ENCODE peak calls at places on chromosomes 6 and 20, in five cellular contexts. One of them, this sample, is unnamed. For H3K4me1, the result is how much of the 10 kb centered on the place peaks cover.

GRCh38 chr6:39335780-39336541 is 13.5 kb upstream of the KCNK16 start:
- DNase-seq in H9: no peak
- DNase-seq in testis: no peak
- DNase-seq in BE2C: no peak
- DNase-seq in A549: no peak
- DNase-seq in this sample: no peak

GRCh38 chr20:36309643-36310042 is 3.5 kb downstream of the DLGAP4 start:
- DNase-seq in H9: no peak
- DNase-seq in testis: no peak
- DNase-seq in BE2C: no peak
- DNase-seq in A549: no peak
- DNase-seq in this sample: no peak

GRCh38 chr20:38387953-38388352 is 41.7 kb downstream of the LBP start:
- DNase-seq in H9: no peak
- DNase-seq in testis: no peak
- DNase-seq in BE2C: no peak
- DNase-seq in A549: no peak
- DNase-seq in this sample: no peak

GRCh38 chr20:10501377-10501776 is 66.3 kb downstream of the SLX4IP start:
- DNase-seq in H9: no peak
- DNase-seq in testis: peak
- DNase-seq in BE2C: no peak
- DNase-seq in A549: no peak
- DNase-seq in this sample: no peak

GRCh38 chr6:912871-913663 is 220.1 kb upstream of the EXOC2 start:
- DNase-seq in H9: peak
- DNase-seq in testis: peak
- DNase-seq in BE2C: no peak
- DNase-seq in A549: no peak
- DNase-seq in this sample: no peak

GRCh38 chr20:55678126-55678525 is 327.2 kb downstream of the CBLN4 start:
- DNase-seq in H9: no peak
- DNase-seq in testis: no peak
- DNase-seq in BE2C: peak
- DNase-seq in A549: no peak
- DNase-seq in this sample: no peak

GRCh38 chr6:114096553-114097172 is 125.7 kb upstream of the HDAC2 start:
- DNase-seq in H9: no peak
- DNase-seq in testis: peak
- DNase-seq in BE2C: peak
- DNase-seq in A549: peak
- DNase-seq in this sample: no peak

GRCh38 chr6:54114991-54115390 is 3.7 kb downstream of the MLIP start:
- DNase-seq in H9: no peak
- DNase-seq in testis: no peak
- DNase-seq in BE2C: no peak
- DNase-seq in A549: no peak
- DNase-seq in this sample: no peak

GRCh38 chr20:17969884-17970409 is 1.1 kb downstream of the MGME1 start:
- DNase-seq in H9: no peak
- DNase-seq in testis: peak
- DNase-seq in BE2C: no peak
- DNase-seq in A549: peak
- DNase-seq in this sample: peak
- H3K4me1 ChIP-seq in H9: under half
- H3K4me1 ChIP-seq in testis: under half
- H3K4me1 ChIP-seq in BE2C: under half
- H3K4me1 ChIP-seq in A549: under half
- H3K4me1 ChIP-seq in this sample: under half

GRCh38 chr20:32663704-32664351 is 9.9 kb downstream of the C20orf203 start:
- DNase-seq in H9: no peak
- DNase-seq in testis: no peak
- DNase-seq in BE2C: no peak
- DNase-seq in A549: no peak
- DNase-seq in this sample: no peak

GRCh38 chr20:32661820-32662528 is 11.8 kb downstream of the C20orf203 start:
- DNase-seq in H9: no peak
- DNase-seq in testis: no peak
- DNase-seq in BE2C: no peak
- DNase-seq in A549: no peak
- DNase-seq in this sample: no peak

GRCh38 chr20:32670773-32671455 is 2.8 kb downstream of the C20orf203 start:
- DNase-seq in H9: no peak
- DNase-seq in testis: no peak
- DNase-seq in BE2C: no peak
- DNase-seq in A549: no peak
- DNase-seq in this sample: no peak

GRCh38 chr20:32664352-32665159 is 9.2 kb downstream of the C20orf203 start:
- DNase-seq in H9: no peak
- DNase-seq in testis: peak
- DNase-seq in BE2C: no peak
- DNase-seq in A549: no peak
- DNase-seq in this sample: no peak

DNA sequence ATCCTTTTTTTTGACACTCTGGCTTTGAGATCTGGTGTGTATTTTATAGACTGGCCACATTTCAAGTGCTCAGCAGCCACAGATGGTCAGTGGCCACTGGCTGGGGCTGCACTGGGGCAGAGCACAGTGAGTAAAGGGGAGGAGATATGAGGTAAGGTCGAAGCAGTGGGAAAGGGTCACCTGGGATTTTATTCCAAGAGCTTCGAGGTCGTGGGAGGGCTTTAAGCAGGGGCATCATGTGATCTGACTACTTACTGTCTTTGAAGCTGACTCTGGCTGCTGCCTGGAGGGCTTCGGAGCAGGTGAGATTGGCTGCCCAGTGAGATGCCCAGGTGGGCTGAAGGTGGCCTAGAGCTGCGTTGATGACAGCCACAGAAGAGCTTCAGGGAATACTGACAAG is 6.7 kb downstream of the C20orf203 start:
- DNase-seq in H9: no peak
- DNase-seq in testis: no peak
- DNase-seq in BE2C: no peak
- DNase-seq in A549: no peak
- DNase-seq in this sample: no peak
- H3K4me1 ChIP-seq in H9: under half
- H3K4me1 ChIP-seq in testis: under half
- H3K4me1 ChIP-seq in BE2C: under half
- H3K4me1 ChIP-seq in A549: under half
- H3K4me1 ChIP-seq in this sample: under half

DNA sequence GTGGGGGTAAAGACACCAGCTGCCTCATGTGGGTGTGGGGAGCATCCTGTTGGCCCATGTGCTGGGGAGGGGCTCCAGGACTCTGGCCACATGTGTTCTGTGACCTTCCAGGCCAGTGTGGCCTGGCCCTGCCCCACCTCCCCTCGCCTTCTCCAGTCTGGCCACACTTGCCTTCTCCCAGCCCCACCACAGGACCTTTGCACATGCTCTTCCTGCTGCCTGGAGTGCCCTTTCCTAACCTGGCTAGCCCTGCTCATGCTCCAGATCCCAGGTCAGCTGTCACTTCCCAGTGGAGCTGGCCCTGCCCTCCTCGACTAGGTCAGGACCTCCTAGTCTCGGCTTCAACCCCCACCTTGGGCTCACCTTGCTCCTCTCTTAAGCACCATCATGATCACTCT is 183.8 kb downstream of the CDH4 start:
- DNase-seq in H9: no peak
- DNase-seq in testis: no peak
- DNase-seq in BE2C: no peak
- DNase-seq in A549: no peak
- DNase-seq in this sample: no peak
- H3K4me1 ChIP-seq in H9: under half
- H3K4me1 ChIP-seq in testis: under half
- H3K4me1 ChIP-seq in BE2C: under half
- H3K4me1 ChIP-seq in A549: under half
- H3K4me1 ChIP-seq in this sample: under half

DNA sequence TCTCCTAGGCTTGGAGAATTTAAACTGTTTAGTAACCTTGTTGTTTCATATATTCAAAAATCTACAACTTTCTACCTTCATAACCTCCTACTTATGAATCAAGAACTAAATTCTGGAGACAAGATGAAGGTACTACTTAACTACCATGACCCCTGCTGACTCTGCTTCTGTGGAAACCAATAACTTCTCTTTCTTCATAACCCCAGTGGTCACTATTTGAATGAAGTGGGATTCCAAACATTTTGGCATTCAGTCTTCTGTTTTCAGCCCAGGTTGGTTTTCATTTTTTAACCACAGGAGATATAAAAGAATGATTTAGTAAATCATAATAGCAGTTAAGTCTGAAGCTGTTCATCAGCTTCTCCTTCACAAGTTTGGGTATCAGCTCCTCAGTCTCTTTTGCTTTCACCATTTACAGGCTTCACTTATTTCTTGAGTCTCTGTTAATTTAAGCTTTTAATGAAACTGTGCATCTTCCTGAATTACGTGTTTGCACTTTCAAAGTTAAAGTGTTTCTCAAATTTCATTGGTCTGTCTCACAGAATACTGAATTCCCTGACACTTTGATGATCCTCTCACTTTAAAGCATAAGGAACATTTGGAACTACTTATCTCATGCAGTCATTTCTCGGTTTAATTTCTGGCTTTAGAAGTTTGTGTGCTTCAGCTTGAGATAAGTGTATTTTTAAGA is 9.5 kb downstream of the SENP6 start:
- DNase-seq in H9: no peak
- DNase-seq in testis: no peak
- DNase-seq in BE2C: no peak
- DNase-seq in A549: no peak
- DNase-seq in this sample: no peak
- H3K4me1 ChIP-seq in H9: under half
- H3K4me1 ChIP-seq in testis: under half
- H3K4me1 ChIP-seq in BE2C: under half
- H3K4me1 ChIP-seq in A549: under half
- H3K4me1 ChIP-seq in this sample: under half

GRCh38 chr20:57697540-57697939 is 12.3 kb downstream of the PMEPA1 start:
- DNase-seq in H9: no peak
- DNase-seq in testis: no peak
- DNase-seq in BE2C: no peak
- DNase-seq in A549: no peak
- DNase-seq in this sample: no peak
- H3K4me1 ChIP-seq in H9: under half
- H3K4me1 ChIP-seq in testis: under half
- H3K4me1 ChIP-seq in BE2C: under half
- H3K4me1 ChIP-seq in A549: half or more
- H3K4me1 ChIP-seq in this sample: under half

GRCh38 chr20:50304883-50305635 is 114.4 kb downstream of the CEBPB start:
- DNase-seq in H9: peak
- DNase-seq in testis: peak
- DNase-seq in BE2C: peak
- DNase-seq in A549: no peak
- DNase-seq in this sample: peak
- H3K4me1 ChIP-seq in H9: under half
- H3K4me1 ChIP-seq in testis: under half
- H3K4me1 ChIP-seq in BE2C: under half
- H3K4me1 ChIP-seq in A549: half or more
- H3K4me1 ChIP-seq in this sample: under half

GRCh38 chr6:166598441-166599138 is 12.1 kb upstream of the RAMACL start:
- DNase-seq in H9: no peak
- DNase-seq in testis: no peak
- DNase-seq in BE2C: no peak
- DNase-seq in A549: no peak
- DNase-seq in this sample: peak
- H3K4me1 ChIP-seq in H9: under half
- H3K4me1 ChIP-seq in testis: under half
- H3K4me1 ChIP-seq in BE2C: under half
- H3K4me1 ChIP-seq in A549: under half
- H3K4me1 ChIP-seq in this sample: under half

This sample was measured in right cardiac atrium.